ENCODE peak calls at places on chromosomes 3 and 15, in six cellular contexts. Q, G, S, Z, E and Y are unnamed samples.
A peak's percentile ranks its signal among the peaks of the same experiment; 100 is the strongest.

GRCh38 chr3:143298886-143299535 is 179.4 kb downstream of the CHST2 start:
- ATAC-seq in S (no peak), Q (no peak), E (no peak), Z (no peak), G (peak; percentile 37), Y (no peak)

GRCh38 chr3:183264249-183264648 is 11.2 kb downstream of the B3GNT5 start:
- ATAC-seq in E (no peak), Q (no peak), G (no peak), S (no peak), Z (no peak), Y (no peak)

GRCh38 chr3:195113536-195113935 is 157.4 kb downstream of the XXYLT1 start:
- ATAC-seq in S (no peak), G (no peak), Q (no peak), E (no peak), Z (no peak), Y (no peak)

GRCh38 chr3:56980283-56980682 is 80.2 kb upstream of the SPATA12 start:
- ATAC-seq in E (no peak), Q (no peak), G (no peak), Z (no peak), S (no peak), Y (no peak)

GRCh38 chr3:52014613-52015012 is 18.9 kb upstream of the RPL29 start:
- ATAC-seq in E (peak; percentile 87), S (peak; percentile 30), G (peak; percentile 22), Q (peak; percentile 76), Z (no peak), Y (no peak)

GRCh38 chr3:119211193-119211592 is 29.5 kb downstream of the B4GALT4 start:
- ATAC-seq in Q (peak; percentile 37), Z (no peak), S (peak; percentile 73), E (peak; percentile 85), G (no peak), Y (no peak)

GRCh38 chr3:185363662-185364203 is 797 bp downstream of the MAP3K13 start:
- ATAC-seq in Z (peak; percentile 56), S (peak; percentile 58), E (peak; percentile 82), Q (no peak), G (peak; percentile 76), Y (no peak)

GRCh38 chr3:175977968-175978752 is 1119.0 kb downstream of the NAALADL2 start:
- ATAC-seq in E (no peak), Q (no peak), Z (no peak), S (no peak), G (no peak), Y (no peak)

GRCh38 chr15:27268923-27269322 is 297.9 kb downstream of the GABRG3 start:
- ATAC-seq in G (no peak), S (no peak), E (no peak), Z (no peak), Q (no peak), Y (no peak)

GRCh38 chr3:142987707-142988106 is 13.7 kb upstream of the U2SURP start:
- ATAC-seq in Z (no peak), S (peak; percentile 19), G (peak; percentile 88), Q (no peak), E (peak; percentile 45), Y (peak; percentile 82)

GRCh38 chr3:48194446-48195071 is 6.3 kb upstream of the CDC25A start:
- ATAC-seq in Z (peak; percentile 72), S (peak; percentile 77), E (peak; percentile 81), G (peak; percentile 59), Q (peak; percentile 65), Y (peak; percentile 53)

GRCh38 chr3:72301779-72302178 is 516.8 kb upstream of the PROK2 start:
- ATAC-seq in Z (no peak), E (no peak), S (no peak), G (no peak), Q (no peak), Y (no peak)

GRCh38 chr3:185630182-185630622 is 44.1 kb downstream of the SENP2 start:
- ATAC-seq in S (peak; percentile 50), Z (peak; percentile 76), E (no peak), G (no peak), Q (no peak), Y (peak; percentile 57)

GRCh38 chr3:16199769-16200168 is 25.3 kb downstream of the GALNT15 start:
- ATAC-seq in E (no peak), Z (no peak), G (no peak), S (no peak), Q (no peak), Y (no peak)

GRCh38 chr3:175865724-175866123 is 1006.6 kb downstream of the NAALADL2 start:
- ATAC-seq in E (no peak), G (no peak), Q (no peak), S (no peak), Z (no peak), Y (no peak)

GRCh38 chr15:101258238-101259144 is 6.6 kb upstream of the CHSY1 start:
- ATAC-seq in S (peak; percentile 78), Q (peak; percentile 68), Z (no peak), E (peak; percentile 65), G (peak; percentile 88), Y (peak; percentile 45)

GRCh38 chr3:127961963-127962362 is 46.9 kb downstream of the KBTBD12 start:
- ATAC-seq in Z (peak; percentile 29), S (peak; percentile 95), G (no peak), Q (peak; percentile 72), E (peak; percentile 67), Y (no peak)

GRCh38 chr15:39658740-39659139 is 77.9 kb downstream of the THBS1 start:
- ATAC-seq in Q (no peak), S (no peak), G (no peak), Z (no peak), E (no peak), Y (no peak)

GRCh38 chr3:76024640-76025039 is 239.3 kb upstream of the ZNF717 start:
- ATAC-seq in G (peak; percentile 46), Z (no peak), S (no peak), E (no peak), Q (peak; percentile 62), Y (no peak)

GRCh38 chr15:74040115-74040850 is 42.1 kb downstream of the GOLGA6A start:
- ATAC-seq in G (no peak), Z (no peak), Q (no peak), E (no peak), S (no peak), Y (peak; percentile 68)

GRCh38 chr15:50493625-50494024 is 52.8 kb downstream of the USP50 start:
- ATAC-seq in G (no peak), Q (no peak), Z (no peak), E (no peak), S (no peak), Y (no peak)

GRCh38 chr3:4778119-4778518 is 201.1 kb upstream of the BHLHE40 start:
- ATAC-seq in G (no peak), Z (no peak), Q (no peak), S (no peak), E (no peak), Y (no peak)
- TF ChIP-seq EP300 in G (no peak), Z (no peak), Q (no peak), S (no peak), E (no peak), Y (no peak)

GRCh38 chr15:63597821-63598220 is 634 bp downstream of the FBXL22 start:
- ATAC-seq in Q (no peak), E (no peak), G (no peak), Z (no peak), S (no peak), Y (no peak)
- H3K4me3 ChIP-seq in Q (no peak overlapping the region), E (no peak overlapping the region), G (no peak overlapping the region), Z (no peak overlapping the region), S (no peak overlapping the region), Y (peak overlapping the region; percentile 29)

GRCh38 chr15:100001405-100001804 is 268.2 kb upstream of the LYSMD4 start:
- ATAC-seq in S (no peak), Q (no peak), Z (no peak), E (no peak), G (no peak), Y (no peak)
- TF ChIP-seq POLR2A in S (no peak), Q (no peak), Z (no peak), E (no peak), G (no peak), Y (no peak)

GRCh38 chr3:46935989-46936620 is 40.4 kb downstream of the CCDC12 start:
- ATAC-seq in Z (no peak), E (no peak), Q (no peak), G (no peak), S (no peak), Y (no peak)

GRCh38 chr3:46935168-46935858 is 41.2 kb downstream of the CCDC12 start:
- ATAC-seq in G (no peak), E (peak; percentile 81), Q (peak; percentile 90), Z (peak; percentile 84), S (peak; percentile 91), Y (peak; percentile 94)

GRCh38 chr3:46934067-46934466 is 42.5 kb downstream of the CCDC12 start:
- ATAC-seq in G (no peak), Q (no peak), S (no peak), E (no peak), Z (no peak), Y (no peak)

GRCh38 chr3:46933261-46933660 is 43.3 kb downstream of the CCDC12 start:
- ATAC-seq in Q (no peak), Z (no peak), E (no peak), G (no peak), S (no peak), Y (no peak)

GRCh38 chr3:46934508-46935167 is 41.9 kb downstream of the CCDC12 start:
- ATAC-seq in Q (no peak), E (no peak), Z (no peak), S (no peak), G (no peak), Y (no peak)
- TF ChIP-seq EP300 in Q (no peak), E (no peak), Z (no peak), S (no peak), G (no peak), Y (no peak)

GRCh38 chr15:69414702-69415161 is 583 bp downstream of the KIF23 start:
- ATAC-seq in G (peak; percentile 72), Z (peak; percentile 79), S (peak; percentile 65), E (peak; percentile 80), Q (peak; percentile 85), Y (peak; percentile 72)

GRCh38 chr15:69413822-69414701 is at the start of gene KIF23:
- ATAC-seq in E (peak; percentile 98), Q (peak; percentile 98), Z (peak; percentile 96), G (peak; percentile 96), S (peak; percentile 93), Y (peak; percentile 96)

GRCh38 chr15:69412701-69413100 is 1.4 kb upstream of the KIF23 start:
- ATAC-seq in G (no peak), S (no peak), Q (no peak), Z (no peak), E (no peak), Y (no peak)

GRCh38 chr15:69417581-69417980 is 3.4 kb downstream of the KIF23 start:
- ATAC-seq in Q (no peak), Z (no peak), S (no peak), G (no peak), E (no peak), Y (no peak)

GRCh38 chr15:69415381-69415780 is 1.2 kb downstream of the KIF23 start:
- ATAC-seq in Q (no peak), G (no peak), Z (no peak), S (no peak), E (no peak), Y (no peak)
- H3K4me3 ChIP-seq in Q (peak overlapping the region; percentile 96), G (peak overlapping the region; percentile 92), Z (no peak overlapping the region), S (peak overlapping the region; percentile 83), E (peak overlapping the region; percentile 78), Y (no peak overlapping the region)